ENCODE peak calls at places on chromosomes 6 and 20, in six cellular contexts. I is hepatocyte; O is lung; B is brain microvascular endothelial cell; J is CD4-positive, alpha-beta T cell; G is CD8-positive, alpha-beta memory T cell. D is an unnamed sample.

GRCh38 chr20:50110141-50111047 is 2.6 kb downstream of the UBE2V1 start:
- DNase-seq in J (no peak), O (no peak), G (peak; percentile 39), B (no peak), I (peak; percentile 68), D (no peak)

GRCh38 chr20:23639490-23639958 is 1.8 kb upstream of the CST3 start:
- DNase-seq in B (no peak), O (no peak), I (no peak), G (no peak), J (no peak), D (no peak)

GRCh38 chr6:80106418-80107235 is at the start of gene BCKDHB:
- DNase-seq in G (peak; percentile 94), O (peak; percentile 99), J (peak; percentile 96), B (peak; percentile 98), I (peak; percentile 99), D (peak; percentile 95)

GRCh38 chr6:3384346-3385143 is 72.3 kb downstream of the SLC22A23 start:
- DNase-seq in I (no peak), B (no peak), O (no peak), G (no peak), J (no peak), D (no peak)

GRCh38 chr6:28424163-28424562 is 19.1 kb downstream of the ZSCAN23 start:
- DNase-seq in O (no peak), B (no peak), J (no peak), G (no peak), I (no peak), D (no peak)

GRCh38 chr6:33088931-33089640 is 13.3 kb downstream of the HLA-DPB1 start:
- DNase-seq in G (no peak), I (no peak), J (no peak), O (no peak), B (no peak), D (no peak)

GRCh38 chr20:11796041-11796440 is 121.7 kb upstream of the BTBD3 start:
- DNase-seq in B (no peak), J (no peak), G (no peak), I (no peak), O (no peak), D (no peak)

GRCh38 chr6:16205377-16206144 is 32.8 kb upstream of the GMPR start:
- DNase-seq in J (no peak), B (peak; percentile 95), I (peak; percentile 38), O (no peak), G (no peak), D (no peak)

GRCh38 chr6:10613077-10613476 is 81.3 kb downstream of the C6orf52 start:
- DNase-seq in I (no peak), G (no peak), O (no peak), B (no peak), J (no peak), D (no peak)

GRCh38 chr6:41443616-41444525 is 102.3 kb upstream of the FOXP4 start:
- DNase-seq in B (no peak), O (no peak), I (peak; percentile 26), J (no peak), G (no peak), D (no peak)

GRCh38 chr6:131954775-131955107 is 3.6 kb upstream of the CCN2 start:
- DNase-seq in G (no peak), I (peak; percentile 84), J (no peak), B (peak; percentile 99), O (peak; percentile 80), D (no peak)

GRCh38 chr6:116152620-116153019 is 26.7 kb upstream of the COL10A1 start:
- DNase-seq in O (no peak), B (no peak), G (no peak), I (no peak), J (no peak), D (no peak)

GRCh38 chr6:11278207-11278559 is 45.7 kb upstream of the NEDD9 start:
- DNase-seq in J (no peak), O (no peak), G (no peak), B (no peak), I (no peak), D (no peak)

GRCh38 chr20:57384953-57385761 is 6.0 kb upstream of the RBM38 start:
- DNase-seq in O (no peak), G (no peak), J (no peak), B (no peak), I (no peak), D (no peak)

GRCh38 chr20:36454664-36455427 is 86.5 kb upstream of the MYL9 start:
- DNase-seq in I (peak; percentile 49), O (no peak), G (no peak), J (no peak), B (no peak), D (no peak)

GRCh38 chr20:8363970-8364733 is 232.1 kb downstream of the PLCB1 start:
- DNase-seq in G (no peak), B (no peak), O (no peak), I (no peak), J (no peak), D (no peak)

GRCh38 chr6:63058601-63059000 is 152.7 kb upstream of the FKBP1C start:
- DNase-seq in G (no peak), O (no peak), J (no peak), B (no peak), I (no peak), D (no peak)

GRCh38 chr6:117613920-117614535 is 11.7 kb upstream of the GOPC start:
- DNase-seq in B (no peak), O (no peak), J (no peak), G (no peak), I (no peak), D (no peak)

GRCh38 chr20:25468126-25469075 is 60.9 kb downstream of the GINS1 start:
- DNase-seq in B (no peak), G (no peak), O (no peak), I (no peak), J (no peak), D (no peak)

GRCh38 chr6:108366236-108366635 is 71.4 kb downstream of the AFG1L start:
- DNase-seq in J (no peak), G (no peak), I (no peak), B (no peak), O (no peak), D (no peak)

GRCh38 chr6:162467679-162468078 is 259.9 kb downstream of the PRKN start:
- DNase-seq in O (no peak), B (no peak), I (no peak), G (no peak), J (no peak), D (no peak)

GRCh38 chr6:133584903-133585302 is 304.0 kb upstream of the TCF21 start:
- DNase-seq in G (no peak), B (no peak), O (no peak), J (no peak), I (no peak), D (no peak)

GRCh38 chr6:156699017-156699421 is 78.2 kb upstream of the ARID1B start:
- DNase-seq in I (no peak), B (peak; percentile 79), G (no peak), O (no peak), J (no peak), D (no peak)

GRCh38 chr6:75694406-75694805 is 54.6 kb upstream of the MYO6 start:
- DNase-seq in I (no peak), O (no peak), G (no peak), B (no peak), J (no peak), D (no peak)
- H3K27ac ChIP-seq in I (no peak overlapping the region), O (no peak overlapping the region), G (no peak overlapping the region), B (no peak overlapping the region), J (no peak overlapping the region), D (no peak overlapping the region)

DNA sequence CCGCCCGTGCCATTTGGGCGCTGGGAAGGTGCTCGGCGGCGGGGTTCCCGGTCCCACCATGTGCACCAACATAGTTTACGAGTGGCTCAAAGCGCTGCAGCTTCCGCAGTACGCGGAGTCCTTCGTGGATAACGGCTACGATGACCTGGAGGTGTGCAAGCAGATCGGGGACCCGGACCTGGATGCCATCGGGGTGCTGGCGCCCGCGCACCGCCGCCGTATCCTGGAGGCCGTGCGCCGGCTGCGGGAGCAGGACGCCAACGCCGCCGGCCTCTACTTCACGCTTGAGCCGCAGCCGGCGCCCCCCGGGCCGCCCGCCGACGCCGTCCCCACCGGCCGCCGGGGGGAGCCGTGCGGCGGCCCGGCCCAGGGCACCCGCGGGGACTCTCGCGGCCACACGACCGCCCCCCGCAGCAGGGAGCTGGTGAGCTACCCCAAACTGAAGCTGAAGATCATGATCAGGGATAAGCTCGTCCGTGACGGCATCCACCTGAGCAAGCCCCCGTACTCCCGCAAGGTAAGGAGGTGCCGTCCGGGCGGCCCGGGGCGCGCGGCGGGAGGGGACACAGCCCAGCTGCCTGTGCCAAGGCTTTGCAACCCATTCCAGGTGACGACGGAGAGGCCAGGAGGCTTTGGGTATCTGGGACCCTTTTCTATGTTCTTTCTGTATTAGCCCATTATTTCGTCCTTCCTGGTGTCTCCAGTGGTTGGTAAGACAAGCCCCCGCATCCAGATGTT is 550 bp downstream of the SAMD5 start:
- DNase-seq in B (no peak), O (no peak), G (no peak), J (no peak), I (peak; percentile 52), D (no peak)
- H3K27ac ChIP-seq in B (no peak overlapping the region), O (peak overlapping the region; percentile 65), G (no peak overlapping the region), J (no peak overlapping the region), I (peak overlapping the region; percentile 22), D (no peak overlapping the region)

GRCh38 chr6:118678866-118679265 is 27.5 kb upstream of the CEP85L start:
- DNase-seq in O (no peak), B (no peak), J (no peak), I (no peak), G (no peak), D (no peak)
- H3K27ac ChIP-seq in O (no peak overlapping the region), B (no peak overlapping the region), J (no peak overlapping the region), I (no peak overlapping the region), G (no peak overlapping the region), D (no peak overlapping the region)

GRCh38 chr6:106730672-106731071 is 101.3 kb downstream of the QRSL1 start:
- DNase-seq in I (no peak), G (no peak), J (no peak), O (no peak), B (no peak), D (no peak)
- H3K27ac ChIP-seq in I (no peak overlapping the region), G (no peak overlapping the region), J (no peak overlapping the region), O (no peak overlapping the region), B (no peak overlapping the region), D (no peak overlapping the region)

DNA sequence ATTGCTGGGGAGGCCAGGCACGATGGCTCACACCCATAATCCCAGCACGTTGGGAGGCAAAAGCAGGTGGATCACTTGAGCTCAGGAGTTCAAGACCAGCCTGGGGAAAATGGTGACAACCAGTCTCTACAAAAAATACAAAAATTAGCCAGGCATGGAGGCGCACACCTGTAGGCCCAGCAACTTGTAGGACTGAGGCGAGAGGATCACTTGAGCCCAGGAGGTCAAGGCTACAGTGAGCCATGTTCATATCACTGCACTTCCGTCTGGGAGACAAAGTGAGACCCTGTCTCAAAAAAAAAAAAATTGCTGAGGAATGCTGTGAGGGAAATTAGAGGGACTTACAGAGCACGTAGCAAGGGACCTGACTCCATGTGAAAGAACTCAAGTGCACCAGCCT is 40.8 kb upstream of the ID1 start:
- DNase-seq in I (no peak), J (no peak), G (no peak), O (no peak), B (no peak), D (no peak)
- H3K27ac ChIP-seq in I (no peak overlapping the region), J (no peak overlapping the region), G (no peak overlapping the region), O (no peak overlapping the region), B (no peak overlapping the region), D (no peak overlapping the region)